ENCODE peak calls at places on chromosomes 4 and X, in five cellular contexts. A is coronary artery, Q is SJSA1, J is thoracic aorta, K is PC-9. T is an unnamed sample.

GRCh38 chrX:25034889-25035288 is 19.1 kb upstream of the ARX start:
- DNase-seq in A (no peak), Q (no peak), J (no peak), K (no peak), T (no peak)

GRCh38 chr4:175671491-175671934 is 140.6 kb downstream of the GPM6A start:
- DNase-seq in A (no peak), Q (no peak), J (no peak), K (no peak), T (no peak)

GRCh38 chrX:130097507-130098201 is 12.6 kb downstream of the ELF4 start:
- DNase-seq in A (no peak), Q (no peak), J (no peak), K (peak), T (peak)

GRCh38 chrX:135520553-135521404 is at the start of gene INTS6L:
- DNase-seq in A (peak), Q (peak), J (peak), K (no peak), T (peak)

GRCh38 chrX:13763489-13763888 is 28.9 kb downstream of the OFD1 start:
- DNase-seq in A (no peak), Q (no peak), J (peak), K (no peak), T (no peak)

GRCh38 chr4:43458293-43458692 is 565.8 kb downstream of the GRXCR1 start:
- DNase-seq in A (no peak), Q (no peak), J (no peak), K (no peak), T (no peak)

GRCh38 chr4:118888666-118889312 is at the start of gene SYNPO2:
- DNase-seq in A (peak), Q (peak), J (peak), K (no peak), T (peak)

GRCh38 chrX:119529355-119530276 is 35.6 kb downstream of the STEEP1 start:
- DNase-seq in A (no peak), Q (no peak), J (no peak), K (no peak), T (no peak)

GRCh38 chr4:146450524-146450923 is 71.2 kb downstream of the SLC10A7 start:
- DNase-seq in A (no peak), Q (no peak), J (no peak), K (no peak), T (no peak)

GRCh38 chrX:13940646-13941045 is 89.0 kb downstream of the GEMIN8 start:
- DNase-seq in A (no peak), Q (no peak), J (no peak), K (no peak), T (no peak)

GRCh38 chr4:48944659-48945290 is 38.2 kb upstream of the OCIAD2 start:
- DNase-seq in A (no peak), Q (no peak), J (no peak), K (no peak), T (peak)

GRCh38 chrX:129613596-129613995 is 41.2 kb downstream of the APLN start:
- DNase-seq in A (no peak), Q (no peak), J (no peak), K (peak), T (no peak)

GRCh38 chrX:24184018-24184417 is 34.5 kb downstream of the ZFX start:
- DNase-seq in A (no peak), Q (no peak), J (no peak), K (no peak), T (no peak)

GRCh38 chr4:38193464-38193863 is 233.3 kb downstream of the PTTG2 start:
- DNase-seq in A (no peak), Q (no peak), J (no peak), K (no peak), T (no peak)

GRCh38 chrX:54352677-54353076 is 5.2 kb downstream of the WNK3 start:
- DNase-seq in A (no peak), Q (no peak), J (no peak), K (no peak), T (no peak)

GRCh38 chr4:1716065-1716945 is 4.2 kb upstream of the SLBP start:
- DNase-seq in A (no peak), Q (no peak), J (no peak), K (no peak), T (no peak)

GRCh38 chr4:182724414-182724813 is 192.8 kb downstream of the DCTD start:
- DNase-seq in A (no peak), Q (no peak), J (no peak), K (no peak), T (no peak)

GRCh38 chr4:87901426-87901825 is 68.7 kb downstream of the MEPE start:
- DNase-seq in A (no peak), Q (no peak), J (no peak), K (no peak), T (no peak)

GRCh38 chrX:22433292-22434070 is 160.8 kb downstream of the CBLL2 start:
- DNase-seq in A (no peak), Q (no peak), J (peak), K (no peak), T (no peak)

GRCh38 chrX:56530011-56530410 is 33.4 kb upstream of the UBQLN2 start:
- DNase-seq in A (no peak), Q (no peak), J (no peak), K (no peak), T (no peak)

GRCh38 chr4:73897380-73898136 is 28.4 kb downstream of the CXCL1 start:
- DNase-seq in A (no peak), Q (no peak), J (no peak), K (no peak), T (no peak)

GRCh38 chr4:98671131-98671530 is 12.7 kb upstream of the TSPAN5 start:
- DNase-seq in A (no peak), Q (no peak), J (no peak), K (no peak), T (no peak)

GRCh38 chr4:112141366-112142138 is 3.7 kb upstream of the FAM241A start:
- DNase-seq in A (no peak), Q (no peak), J (no peak), K (no peak), T (no peak)

GRCh38 chr4:10164877-10165283 is 48.3 kb upstream of the WDR1 start:
- DNase-seq in A (no peak), Q (no peak), J (no peak), K (no peak), T (peak)

GRCh38 chrX:133550665-133551064 is 135.4 kb upstream of the GPC4 start:
- DNase-seq in A (no peak), Q (no peak), J (no peak), K (no peak), T (no peak)

GRCh38 chr4:173794662-173795061 is 264.6 kb upstream of the HAND2 start:
- DNase-seq in A (no peak), Q (peak), J (no peak), K (no peak), T (no peak)

GRCh38 chr4:51831133-51831532 is 11.8 kb upstream of the DCUN1D4 start:
- DNase-seq in A (no peak), Q (peak), J (no peak), K (no peak), T (peak)

GRCh38 chr4:128450326-128451120 is 162.9 kb upstream of the PGRMC2 start:
- DNase-seq in A (no peak), Q (no peak), J (no peak), K (no peak), T (no peak)

GRCh38 chrX:439236-439635 is 52.5 kb upstream of the PPP2R3B start:
- DNase-seq in A (no peak), Q (no peak), J (no peak), K (no peak), T (no peak)

GRCh38 chrX:440636-441035 is 53.9 kb upstream of the PPP2R3B start:
- DNase-seq in A (no peak), Q (no peak), J (no peak), K (no peak), T (no peak)

GRCh38 chrX:443676-444210 is 57.0 kb upstream of the PPP2R3B start:
- DNase-seq in A (no peak), Q (no peak), J (no peak), K (no peak), T (no peak)

GRCh38 chrX:437636-438390 is 51.1 kb upstream of the PPP2R3B start:
- DNase-seq in A (no peak), Q (no peak), J (no peak), K (no peak), T (no peak)

GRCh38 chrX:439719-440118 is 53.0 kb upstream of the PPP2R3B start:
- DNase-seq in A (no peak), Q (no peak), J (no peak), K (no peak), T (no peak)
- H3K27ac ChIP-seq in A (no peak), Q (no peak), J (no peak), K (no peak), T (no peak)

DNA sequence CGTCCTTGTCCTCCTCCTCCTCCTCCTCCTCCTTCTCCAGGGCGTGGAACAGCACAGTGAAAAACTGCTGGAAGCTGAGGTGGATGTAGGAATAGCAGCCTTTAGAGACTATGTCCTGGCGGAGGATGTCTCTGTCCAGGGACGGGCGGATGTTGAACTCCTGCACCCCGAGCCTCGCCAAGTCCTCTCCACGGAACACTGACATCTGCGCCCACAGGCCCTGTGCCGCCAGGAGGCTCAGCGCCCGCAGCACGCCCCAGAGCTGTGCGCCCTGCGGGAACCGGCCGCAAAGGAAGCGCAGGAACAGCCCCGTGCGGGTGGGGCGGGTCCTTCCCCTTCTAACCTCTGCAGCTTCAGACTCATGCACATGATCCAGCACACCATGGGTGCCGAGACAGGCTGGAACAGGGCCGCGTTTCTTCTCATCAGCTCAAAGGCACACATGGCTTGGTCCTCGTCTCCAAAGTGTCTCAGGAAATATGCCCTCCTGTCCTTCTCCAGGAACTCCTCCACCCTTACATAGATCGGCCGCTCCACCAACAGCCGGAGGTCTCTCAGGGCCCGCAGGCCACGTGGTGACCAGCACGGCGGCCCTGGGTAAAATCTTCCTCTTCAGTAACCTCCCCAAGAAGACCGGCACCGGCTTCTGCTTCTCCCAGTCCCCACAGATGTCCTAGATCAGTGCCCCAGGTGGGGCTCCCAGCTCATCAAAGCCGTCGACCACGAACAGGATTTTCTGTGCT is 1.2 kb downstream of the NLRP2B start:
- DNase-seq in A (no peak), Q (no peak), J (no peak), K (no peak), T (no peak)
- H3K27ac ChIP-seq in A (no peak), Q (no peak), J (no peak), K (no peak), T (no peak)

GRCh38 chr4:123893746-123894095 is 497.1 kb downstream of the SPRY1 start:
- DNase-seq in A (no peak), Q (no peak), J (no peak), K (no peak), T (no peak)
- H3K27ac ChIP-seq in A (no peak), Q (no peak), J (no peak), K (no peak), T (no peak)

GRCh38 chr4:137632842-137633241 is 100.5 kb upstream of the PCDH18 start:
- DNase-seq in A (no peak), Q (no peak), J (no peak), K (no peak), T (no peak)

GRCh38 chr4:137623013-137623412 is 90.7 kb upstream of the PCDH18 start:
- DNase-seq in A (no peak), Q (peak), J (no peak), K (no peak), T (no peak)

GRCh38 chr4:137631605-137632004 is 99.3 kb upstream of the PCDH18 start:
- DNase-seq in A (no peak), Q (no peak), J (no peak), K (no peak), T (no peak)

GRCh38 chr4:137630252-137630651 is 98.0 kb upstream of the PCDH18 start:
- DNase-seq in A (no peak), Q (no peak), J (no peak), K (no peak), T (no peak)

DNA sequence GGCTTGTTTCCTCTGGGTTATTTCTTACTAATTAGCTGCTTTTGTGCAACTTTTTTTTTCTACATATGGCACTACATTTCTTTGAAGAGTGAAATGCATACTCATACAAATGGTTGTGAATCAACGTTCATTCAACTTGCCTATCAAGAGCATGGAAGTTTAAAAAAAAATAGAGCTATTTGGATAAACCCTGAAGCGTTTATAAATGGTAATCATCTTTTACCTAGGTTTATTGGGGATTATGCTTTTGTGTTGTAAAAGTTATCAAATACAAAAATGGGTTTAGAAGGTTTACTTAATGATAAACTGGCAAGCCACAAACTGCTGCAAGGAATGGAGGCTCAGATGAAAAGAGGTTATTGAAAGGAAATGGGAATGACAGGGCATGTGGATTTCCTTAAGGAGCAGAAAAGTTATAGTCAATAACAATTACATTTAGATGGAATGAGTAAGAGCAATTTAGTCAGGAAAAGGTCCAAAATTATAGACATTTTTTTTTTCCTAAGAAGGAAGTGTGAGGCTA is 95.7 kb upstream of the PCDH18 start:
- DNase-seq in A (no peak), Q (no peak), J (no peak), K (no peak), T (no peak)
- H3K27ac ChIP-seq in A (no peak), Q (no peak), J (no peak), K (no peak), T (no peak)